ENCODE peak calls at places on chromosome 4, in ten cellular contexts. V, R, F, B, H, C, Q, T, J and Z are unnamed samples.

GRCh38 chr4:86848732-86849617 is at the start of gene SLC10A6:
- DNase-seq in B (no peak), F (no peak), H (no peak), C (no peak), Q (no peak), R (no peak), V (no peak), T (no peak), J (no peak), Z (no peak)

GRCh38 chr4:1199556-1200331 is 27.4 kb upstream of the SPON2 start:
- DNase-seq in T (no peak), Q (no peak), F (no peak), J (no peak), B (no peak), C (no peak), R (no peak), H (peak), V (no peak), Z (no peak)

GRCh38 chr4:145523117-145523516 is 41.5 kb downstream of the SMAD1 start:
- DNase-seq in B (no peak), J (no peak), T (no peak), C (no peak), H (no peak), R (no peak), Q (no peak), V (no peak), F (no peak), Z (no peak)

GRCh38 chr4:18882468-18882867 is 860.9 kb upstream of the LCORL start:
- DNase-seq in R (peak), T (peak), J (no peak), Q (no peak), B (no peak), F (no peak), C (peak), H (no peak), V (no peak), Z (no peak)

GRCh38 chr4:172270421-172270820 is 457.2 kb downstream of the GALNTL6 start:
- DNase-seq in B (no peak), J (no peak), T (no peak), C (no peak), Q (no peak), H (no peak), F (no peak), R (peak), V (no peak), Z (no peak)

GRCh38 chr4:165707126-165707525 is 165.9 kb upstream of the TLL1 start:
- DNase-seq in H (no peak), V (no peak), B (no peak), Q (no peak), R (no peak), F (no peak), J (no peak), C (no peak), T (no peak), Z (no peak)

GRCh38 chr4:3514806-3515421 is 17.3 kb downstream of the LRPAP1 start:
- DNase-seq in C (no peak), F (no peak), T (no peak), J (no peak), B (no peak), Q (peak), V (peak), H (peak), R (peak), Z (no peak)

GRCh38 chr4:11954093-11954492 is 525.4 kb upstream of the HS3ST1 start:
- DNase-seq in H (no peak), T (no peak), B (no peak), J (peak), C (no peak), R (peak), F (no peak), V (no peak), Q (no peak), Z (no peak)

GRCh38 chr4:152516156-152516555 is 19.7 kb downstream of the FBXW7 start:
- DNase-seq in H (no peak), C (no peak), R (no peak), Q (no peak), J (no peak), V (no peak), T (peak), F (no peak), B (no peak), Z (no peak)

GRCh38 chr4:141307241-141307689 is 86.6 kb downstream of the ZNF330 start:
- DNase-seq in Q (peak), F (peak), T (peak), J (peak), R (peak), B (no peak), V (peak), H (peak), C (peak), Z (no peak)

GRCh38 chr4:173270312-173271027 is 63.7 kb downstream of the HMGB2 start:
- DNase-seq in Q (no peak), F (no peak), T (no peak), H (no peak), R (peak), V (no peak), J (no peak), C (no peak), B (no peak), Z (no peak)

GRCh38 chr4:84680956-84681355 is 98.0 kb downstream of the CDS1 start:
- DNase-seq in V (no peak), C (no peak), Q (no peak), B (no peak), J (no peak), H (no peak), T (no peak), F (no peak), R (no peak), Z (no peak)

GRCh38 chr4:70994387-70995099 is 1.1 kb downstream of the DCK start:
- DNase-seq in V (no peak), T (no peak), R (no peak), B (no peak), C (no peak), J (no peak), Q (no peak), F (no peak), H (no peak), Z (no peak)

GRCh38 chr4:153809916-153810810 is 21.3 kb upstream of the SFRP2 start:
- DNase-seq in V (no peak), R (no peak), J (no peak), B (no peak), H (no peak), C (no peak), Q (no peak), T (no peak), F (no peak), Z (no peak)

GRCh38 chr4:142095886-142096605 is 459.7 kb downstream of the IL15 start:
- DNase-seq in R (no peak), Q (no peak), B (no peak), J (no peak), F (no peak), T (peak), V (no peak), H (no peak), C (peak), Z (no peak)

GRCh38 chr4:37471971-37472370 is 214.2 kb downstream of the RELL1 start:
- DNase-seq in H (peak), F (no peak), V (peak), Q (no peak), R (no peak), J (no peak), C (no peak), T (no peak), B (no peak), Z (no peak)

GRCh38 chr4:165974647-165975335 is 101.8 kb downstream of the TLL1 start:
- DNase-seq in V (no peak), R (no peak), H (no peak), T (no peak), C (no peak), B (no peak), F (no peak), J (no peak), Q (no peak), Z (no peak)

GRCh38 chr4:7909966-7910720 is 29.5 kb downstream of the AFAP1 start:
- DNase-seq in R (no peak), H (no peak), V (no peak), J (no peak), Q (no peak), F (no peak), T (no peak), B (no peak), C (no peak), Z (no peak)

GRCh38 chr4:40200881-40201797 is 4.3 kb downstream of the RHOH start:
- DNase-seq in Q (no peak), R (no peak), B (no peak), C (no peak), T (no peak), H (no peak), V (no peak), F (no peak), J (no peak), Z (no peak)

GRCh38 chr4:123553733-123554132 is 157.1 kb downstream of the SPRY1 start:
- DNase-seq in V (no peak), J (no peak), Q (no peak), F (no peak), C (no peak), B (no peak), T (no peak), H (no peak), R (no peak), Z (no peak)

GRCh38 chr4:128322986-128323385 is 35.4 kb upstream of the PGRMC2 start:
- DNase-seq in R (no peak), B (no peak), V (no peak), C (peak), F (no peak), Q (no peak), J (no peak), T (peak), H (no peak), Z (no peak)

GRCh38 chr4:97867557-97868091 is 275.7 kb downstream of the STPG2 start:
- DNase-seq in H (no peak), C (no peak), J (no peak), Q (no peak), R (no peak), B (no peak), V (no peak), F (no peak), T (no peak), Z (no peak)

GRCh38 chr4:76562851-76563803 is 128.1 kb downstream of the SHROOM3 start:
- DNase-seq in F (no peak), R (no peak), V (no peak), T (no peak), C (no peak), H (no peak), B (no peak), Q (no peak), J (no peak), Z (no peak)

GRCh38 chr4:7326306-7326692 is 108.4 kb downstream of the PSAPL1 start:
- DNase-seq in T (no peak), B (no peak), V (peak), F (no peak), R (no peak), Q (no peak), H (peak), J (no peak), C (no peak), Z (no peak)

GRCh38 chr4:40216622-40217366 is 20.0 kb downstream of the RHOH start:
- DNase-seq in F (no peak), C (no peak), J (no peak), B (no peak), T (no peak), Q (no peak), V (no peak), H (no peak), R (no peak), Z (no peak)

GRCh38 chr4:8266088-8266487 is 3.5 kb upstream of the HTRA3 start:
- DNase-seq in R (no peak), T (no peak), H (no peak), C (no peak), F (no peak), V (no peak), J (no peak), Q (no peak), B (no peak), Z (no peak)

GRCh38 chr4:6693274-6694176 is at the start of gene S100P:
- DNase-seq in J (no peak), T (no peak), F (no peak), R (no peak), C (no peak), V (no peak), H (peak), Q (no peak), B (no peak), Z (no peak)

GRCh38 chr4:575281-576141 is 584 bp downstream of the TMEM271 start:
- DNase-seq in F (peak), R (peak), V (no peak), J (peak), H (no peak), B (no peak), Q (peak), T (no peak), C (peak), Z (no peak)

GRCh38 chr4:102809190-102809589 is 18.2 kb downstream of the UBE2D3 start:
- DNase-seq in B (no peak), F (no peak), Q (no peak), H (no peak), T (no peak), J (no peak), R (no peak), C (no peak), V (no peak), Z (no peak)

GRCh38 chr4:9984621-9985020 is 36.7 kb downstream of the SLC2A9 start:
- DNase-seq in H (no peak), R (no peak), F (no peak), J (no peak), B (no peak), C (no peak), Q (no peak), T (no peak), V (no peak), Z (no peak)

GRCh38 chr4:52376107-52376704 is 282.9 kb downstream of the USP46 start:
- DNase-seq in Q (peak), R (peak), T (peak), F (no peak), J (peak), C (peak), V (no peak), B (no peak), H (no peak), Z (no peak)

GRCh38 chr4:41125558-41126311 is 88.6 kb downstream of the APBB2 start:
- DNase-seq in J (no peak), H (no peak), T (no peak), Q (no peak), F (no peak), V (no peak), B (no peak), C (no peak), R (no peak), Z (no peak)

GRCh38 chr4:117700111-117700892 is 334.0 kb upstream of the NDST3 start:
- DNase-seq in Q (no peak), F (no peak), B (no peak), V (no peak), H (no peak), C (no peak), J (no peak), R (peak), T (no peak), Z (no peak)

GRCh38 chr4:150668824-150669223 is 86.9 kb downstream of the MAB21L2 start:
- DNase-seq in H (no peak), V (no peak), F (no peak), R (no peak), C (no peak), T (no peak), B (no peak), Q (no peak), J (no peak), Z (no peak)

GRCh38 chr4:26493461-26493860 is 3.2 kb upstream of the CCKAR start:
- DNase-seq in V (no peak), J (no peak), F (no peak), R (no peak), H (no peak), B (no peak), C (no peak), T (no peak), Q (no peak), Z (peak)

GRCh38 chr4:152536545-152537182 is 772 bp upstream of the FBXW7 start:
- DNase-seq in C (peak), R (peak), F (no peak), B (no peak), H (peak), V (no peak), J (no peak), T (peak), Q (peak), Z (no peak)

DNA sequence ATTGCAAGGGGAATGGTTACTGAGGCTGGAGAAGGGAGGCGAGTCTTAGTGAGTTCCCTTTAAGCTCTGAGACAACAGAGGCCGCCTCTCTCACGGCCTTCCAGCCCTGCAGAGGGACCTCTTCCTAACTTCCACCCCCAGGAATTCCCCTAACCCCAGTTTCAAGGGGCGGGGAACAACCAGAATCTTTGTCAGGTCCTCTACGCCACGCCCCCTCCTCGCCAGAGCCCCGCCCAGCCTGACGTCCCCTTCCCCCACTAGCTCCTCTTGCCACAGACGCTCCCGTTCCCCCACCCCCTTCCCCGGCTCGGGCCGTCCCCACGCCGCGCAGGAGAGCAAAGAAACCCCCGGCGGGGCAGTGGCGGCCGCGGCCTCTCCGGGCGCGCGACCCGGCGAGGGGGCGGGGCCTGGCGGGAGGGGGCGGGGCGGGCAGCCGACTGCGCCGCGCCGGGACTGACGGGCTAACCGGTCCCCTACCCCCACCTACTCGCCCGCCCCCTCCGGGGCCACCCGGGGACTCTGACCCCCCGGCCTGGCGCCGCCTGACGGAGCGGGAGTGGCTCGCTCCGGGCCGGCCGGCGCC is 12.2 kb upstream of the TMEM156 start:
- DNase-seq in T (peak), F (peak), H (peak), Q (peak), B (peak), J (peak), V (peak), C (peak), R (peak), Z (peak)
- TF ChIP-seq CTCF in T (no peak), F (no peak), H (no peak), Q (no peak), B (no peak), J (no peak), V (no peak), C (no peak), R (peak), Z (no peak)

DNA sequence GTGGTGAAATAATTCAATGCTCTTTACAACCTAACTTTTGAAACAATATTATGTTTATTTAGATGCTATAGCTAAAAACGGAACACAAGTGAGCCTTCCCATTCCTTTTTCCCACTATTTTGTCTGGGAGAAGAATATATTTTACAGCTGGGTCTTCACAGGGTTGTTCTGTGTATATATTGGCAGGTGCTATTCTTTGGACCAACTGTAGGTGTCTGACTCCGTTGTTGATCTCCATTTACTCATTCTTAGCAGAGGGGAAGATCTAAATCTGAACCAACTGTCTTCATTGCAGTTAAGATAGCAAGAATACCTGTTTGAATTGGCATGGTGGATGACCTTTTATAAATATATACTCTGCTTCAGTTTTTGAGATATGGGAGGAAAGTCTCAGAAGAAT is 257.4 kb downstream of the CFAP299 start:
- DNase-seq in F (no peak), V (no peak), H (no peak), R (no peak), Q (no peak), J (no peak), C (no peak), T (no peak), B (no peak), Z (no peak)
- TF ChIP-seq CTCF in F (no peak), V (no peak), H (no peak), R (peak), Q (peak), J (peak), C (no peak), T (peak), B (no peak), Z (peak)

DNA sequence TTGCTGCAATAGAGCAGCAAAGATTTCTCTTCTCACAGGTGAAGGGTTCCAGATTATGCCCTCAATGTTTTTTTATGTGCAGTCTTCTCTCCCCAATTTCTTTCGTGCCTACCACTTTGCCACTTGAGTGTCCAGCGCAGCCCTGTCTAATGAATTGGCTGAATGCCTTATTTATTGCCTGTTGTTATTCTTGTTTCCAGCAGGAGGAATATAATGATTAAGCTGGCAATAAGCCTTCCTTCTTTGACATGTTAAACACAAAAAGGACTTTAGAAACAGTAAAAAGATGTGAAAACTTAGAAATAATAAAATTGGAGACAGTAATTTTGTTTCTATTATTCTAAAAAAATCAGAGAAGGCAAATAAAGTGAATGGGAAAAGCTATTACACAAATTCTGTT is 34.6 kb upstream of the FRAS1 start:
- DNase-seq in J (no peak), C (no peak), V (no peak), Q (no peak), B (no peak), H (no peak), F (no peak), T (no peak), R (no peak), Z (no peak)
- TF ChIP-seq CTCF in J (no peak), C (no peak), V (no peak), Q (no peak), B (no peak), H (no peak), F (no peak), T (no peak), R (no peak), Z (no peak)

GRCh38 chr4:56425518-56425917 is 9.9 kb downstream of the PPAT start:
- DNase-seq in V (no peak), F (no peak), Q (no peak), B (no peak), J (no peak), R (no peak), C (no peak), T (no peak), H (no peak), Z (no peak)
- TF ChIP-seq CTCF in V (no peak), F (no peak), Q (no peak), B (no peak), J (no peak), R (no peak), C (no peak), T (no peak), H (no peak), Z (no peak)

GRCh38 chr4:168150651-168151050 is 58.3 kb downstream of the ANXA10 start:
- DNase-seq in Q (no peak), F (no peak), T (no peak), B (no peak), V (no peak), C (peak), R (no peak), J (no peak), H (no peak), Z (no peak)

GRCh38 chr4:168151313-168151712 is 59.0 kb downstream of the ANXA10 start:
- DNase-seq in F (no peak), J (no peak), B (no peak), C (no peak), T (no peak), H (no peak), V (no peak), R (no peak), Q (no peak), Z (no peak)

GRCh38 chr4:168154546-168155277 is 62.4 kb downstream of the ANXA10 start:
- DNase-seq in F (no peak), H (no peak), T (no peak), C (no peak), J (no peak), B (no peak), V (no peak), R (no peak), Q (no peak), Z (no peak)

GRCh38 chr4:168152837-168153500 is 60.6 kb downstream of the ANXA10 start:
- DNase-seq in J (no peak), B (no peak), T (no peak), V (no peak), H (no peak), R (no peak), F (no peak), C (no peak), Q (no peak), Z (no peak)

GRCh38 chr4:168153596-168154440 is 61.5 kb downstream of the ANXA10 start:
- DNase-seq in B (peak), J (peak), C (peak), H (peak), T (peak), R (peak), Q (peak), V (peak), F (peak), Z (peak)
- TF ChIP-seq CTCF in B (no peak), J (peak), C (peak), H (peak), T (peak), R (peak), Q (peak), V (peak), F (peak), Z (peak)

GRCh38 chr4:2395584-2395983 is 22.9 kb downstream of the ZFYVE28 start:
- DNase-seq in Q (no peak), C (no peak), T (no peak), R (no peak), H (no peak), V (no peak), F (no peak), B (no peak), J (no peak), Z (no peak)
- TF ChIP-seq CTCF in Q (no peak), C (no peak), T (no peak), R (no peak), H (no peak), V (no peak), F (no peak), B (no peak), J (no peak), Z (no peak)

DNA sequence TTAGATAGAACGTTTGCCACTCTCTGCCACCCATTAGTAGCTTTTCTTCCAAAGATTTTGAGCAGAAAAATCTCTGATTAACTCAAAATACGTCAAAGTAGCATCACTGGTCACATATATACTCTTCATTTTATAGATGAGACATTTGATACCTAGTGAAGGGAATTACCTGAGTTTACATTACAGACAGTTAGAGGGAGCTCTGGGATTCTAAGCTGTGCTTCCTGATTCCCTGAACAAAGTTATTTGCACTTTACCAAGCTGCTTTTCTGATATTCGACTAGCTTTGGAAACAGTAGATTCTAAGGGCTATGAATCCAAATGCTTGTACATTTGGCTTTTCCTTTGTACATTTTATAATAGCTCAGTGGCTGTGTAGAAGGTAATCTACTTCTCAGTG is 1602.1 kb downstream of the STIM2 start:
- DNase-seq in R (peak), C (no peak), V (no peak), J (no peak), F (no peak), Q (no peak), T (no peak), B (no peak), H (no peak), Z (no peak)
- TF ChIP-seq CTCF in R (no peak), C (no peak), V (no peak), J (no peak), F (no peak), Q (no peak), T (peak), B (no peak), H (no peak), Z (no peak)